ENCODE peak calls at places on chromosomes 16 and 17, in ten cellular contexts. E, I, B, Y, Z, M, Q, O, N and V are unnamed samples.

GRCh38 chr17:49656247-49656646 is 21.6 kb downstream of the SPOP start:
- DNase-seq in E (no peak), I (no peak), B (no peak), Y (no peak), Z (no peak), M (no peak), Q (no peak), O (no peak), N (no peak), V (no peak)

GRCh38 chr16:89187337-89188063 is 12.8 kb downstream of the SLC22A31 start:
- DNase-seq in E (no peak), I (no peak), B (peak), Y (no peak), Z (no peak), M (no peak), Q (no peak), O (no peak), N (no peak), V (no peak)

GRCh38 chr16:75248142-75248535 is 3.3 kb downstream of the BCAR1 start:
- DNase-seq in E (no peak), I (no peak), B (no peak), Y (no peak), Z (no peak), M (no peak), Q (no peak), O (peak), N (no peak), V (no peak)

GRCh38 chr16:27174007-27174406 is 29.3 kb upstream of the KDM8 start:
- DNase-seq in E (no peak), I (no peak), B (no peak), Y (no peak), Z (peak), M (no peak), Q (no peak), O (no peak), N (no peak), V (no peak)

GRCh38 chr17:81406117-81406953 is 11.1 kb downstream of the BAHCC1 start:
- DNase-seq in E (no peak), I (no peak), B (no peak), Y (no peak), Z (no peak), M (no peak), Q (no peak), O (no peak), N (no peak), V (no peak)

GRCh38 chr17:26809033-26809432 is 484.9 kb upstream of the WSB1 start:
- DNase-seq in E (no peak), I (peak), B (no peak), Y (no peak), Z (no peak), M (no peak), Q (no peak), O (no peak), N (no peak), V (peak)

GRCh38 chr16:715448-716249 is 731 bp downstream of the METRN start:
- DNase-seq in E (no peak), I (no peak), B (peak), Y (peak), Z (no peak), M (no peak), Q (peak), O (no peak), N (no peak), V (no peak)

GRCh38 chr16:23207485-23207884 is 24.9 kb downstream of the SCNN1G start:
- DNase-seq in E (no peak), I (no peak), B (no peak), Y (peak), Z (no peak), M (no peak), Q (no peak), O (no peak), N (no peak), V (no peak)

GRCh38 chr17:77423589-77424451 is 283.1 kb downstream of the SEC14L1 start:
- DNase-seq in E (peak), I (peak), B (peak), Y (no peak), Z (peak), M (no peak), Q (peak), O (peak), N (peak), V (peak)